ENCODE peak calls at places on chromosomes 2 and 18, in four cellular contexts. V is effector memory CD8-positive, alpha-beta T cell; T is NAMALWA; C is activated T-cell treated with anti-CD3 and anti-CD28 coated beads, Interleukin-2, amount 50 U/mL, for 72 hours. D is an unnamed sample.

GRCh38 chr2:10267551-10268465 is 34.9 kb upstream of the HPCAL1 start:
- DNase-seq in T (no peak), V (no peak), C (no peak), D (no peak)

GRCh38 chr2:206971805-206972204 is 32.5 kb downstream of the CPO start:
- DNase-seq in C (no peak), V (no peak), T (no peak), D (no peak)

GRCh38 chr2:118348380-118349024 is 260.2 kb downstream of the INSIG2 start:
- DNase-seq in C (no peak), V (no peak), T (no peak), D (no peak)

GRCh38 chr2:64823794-64824193 is 165.4 kb upstream of the SLC1A4 start:
- DNase-seq in V (no peak), C (no peak), T (no peak), D (no peak)

GRCh38 chr2:20452551-20452950 is 5.7 kb downstream of the RHOB start:
- DNase-seq in V (no peak), C (no peak), T (no peak), D (no peak)

GRCh38 chr2:232512557-232512956 is 7.6 kb upstream of the PRSS56 start:
- DNase-seq in C (no peak), T (no peak), V (no peak), D (no peak)

GRCh38 chr18:44818668-44819403 is 138.1 kb downstream of the SETBP1 start:
- DNase-seq in V (no peak), C (no peak), T (no peak), D (no peak)

GRCh38 chr2:105779394-105779793 is 34.7 kb downstream of the NCK2 start:
- DNase-seq in T (no peak), C (no peak), V (no peak), D (no peak)